ENCODE peak calls at places on chromosomes 16 and 17, in eight cellular contexts. One of them, this sample, is unnamed.

GRCh38 chr16:80547145-80547544 is 6.4 kb downstream of the DYNLRB2 start:
- DNase-seq in transverse colon: no peak
- DNase-seq in body of pancreas: no peak
- DNase-seq in stomach: no peak
- DNase-seq in A549: no peak
- DNase-seq in thyroid gland: no peak
- DNase-seq in tibial nerve: no peak
- DNase-seq in ovary: no peak
- DNase-seq in this sample: no peak

GRCh38 chr16:87747626-87748025 is 18.2 kb downstream of the KLHDC4 start:
- DNase-seq in transverse colon: no peak
- DNase-seq in tibial nerve: no peak
- DNase-seq in stomach: no peak
- DNase-seq in A549: no peak
- DNase-seq in body of pancreas: no peak
- DNase-seq in ovary: no peak
- DNase-seq in thyroid gland: no peak
- DNase-seq in this sample: no peak

GRCh38 chr17:45923511-45924268 is 29.3 kb downstream of the MAPT start:
- DNase-seq in stomach: no peak
- DNase-seq in body of pancreas: no peak
- DNase-seq in ovary: no peak
- DNase-seq in A549: no peak
- DNase-seq in thyroid gland: no peak
- DNase-seq in tibial nerve: peak; percentile 13
- DNase-seq in transverse colon: no peak
- DNase-seq in this sample: no peak

GRCh38 chr16:61926766-61927165 is 109.5 kb downstream of the CDH8 start:
- DNase-seq in transverse colon: no peak
- DNase-seq in thyroid gland: no peak
- DNase-seq in ovary: no peak
- DNase-seq in stomach: no peak
- DNase-seq in body of pancreas: no peak
- DNase-seq in A549: no peak
- DNase-seq in tibial nerve: no peak
- DNase-seq in this sample: no peak

GRCh38 chr17:30095507-30096244 is 20.9 kb upstream of the NSRP1 start:
- DNase-seq in transverse colon: no peak
- DNase-seq in tibial nerve: peak; percentile 47
- DNase-seq in stomach: no peak
- DNase-seq in body of pancreas: no peak
- DNase-seq in A549: peak; percentile 78
- DNase-seq in ovary: no peak
- DNase-seq in thyroid gland: peak; percentile 7
- DNase-seq in this sample: peak; percentile 48

GRCh38 chr17:45896803-45897693 is 2.7 kb downstream of the MAPT start:
- DNase-seq in transverse colon: no peak
- DNase-seq in body of pancreas: no peak
- DNase-seq in stomach: no peak
- DNase-seq in tibial nerve: no peak
- DNase-seq in ovary: no peak
- DNase-seq in A549: peak; percentile 63
- DNase-seq in thyroid gland: no peak
- DNase-seq in this sample: no peak

GRCh38 chr17:4788807-4789700 is at the start of gene GLTPD2:
- DNase-seq in thyroid gland: no peak
- DNase-seq in stomach: no peak
- DNase-seq in tibial nerve: no peak
- DNase-seq in A549: no peak
- DNase-seq in body of pancreas: peak; percentile 20
- DNase-seq in ovary: no peak
- DNase-seq in transverse colon: peak; percentile 19
- DNase-seq in this sample: no peak

GRCh38 chr17:37089998-37090397 is 141.2 kb downstream of the AATF start:
- DNase-seq in tibial nerve: no peak
- DNase-seq in ovary: no peak
- DNase-seq in A549: no peak
- DNase-seq in stomach: no peak
- DNase-seq in body of pancreas: no peak
- DNase-seq in thyroid gland: no peak
- DNase-seq in transverse colon: no peak
- DNase-seq in this sample: no peak

GRCh38 chr17:58308985-58309917 is 19.3 kb downstream of the TSPOAP1 start:
- DNase-seq in body of pancreas: no peak
- DNase-seq in stomach: peak; percentile 17
- DNase-seq in A549: no peak
- DNase-seq in thyroid gland: no peak
- DNase-seq in transverse colon: no peak
- DNase-seq in tibial nerve: no peak
- DNase-seq in ovary: no peak
- DNase-seq in this sample: no peak

GRCh38 chr17:35244345-35245195 is 1.7 kb downstream of the SLFN5 start:
- DNase-seq in tibial nerve: peak; percentile 85
- DNase-seq in transverse colon: peak; percentile 68
- DNase-seq in thyroid gland: peak; percentile 51
- DNase-seq in A549: peak; percentile 34
- DNase-seq in stomach: peak; percentile 66
- DNase-seq in body of pancreas: peak; percentile 38
- DNase-seq in ovary: peak; percentile 33
- DNase-seq in this sample: peak; percentile 56

GRCh38 chr17:67434061-67434525 is 57.0 kb downstream of the PITPNC1 start:
- DNase-seq in tibial nerve: peak; percentile 32
- DNase-seq in ovary: no peak
- DNase-seq in A549: no peak
- DNase-seq in body of pancreas: no peak
- DNase-seq in thyroid gland: peak; percentile 4
- DNase-seq in stomach: peak; percentile 28
- DNase-seq in transverse colon: peak; percentile 33
- DNase-seq in this sample: no peak

GRCh38 chr17:81510798-81511549 is 1.6 kb downstream of the ACTG1 start:
- DNase-seq in body of pancreas: no peak
- DNase-seq in stomach: no peak
- DNase-seq in thyroid gland: peak; percentile 26
- DNase-seq in tibial nerve: no peak
- DNase-seq in transverse colon: no peak
- DNase-seq in A549: no peak
- DNase-seq in ovary: no peak
- DNase-seq in this sample: no peak

GRCh38 chr17:69450131-69450530 is 35.6 kb downstream of the MAP2K6 start:
- DNase-seq in body of pancreas: no peak
- DNase-seq in transverse colon: no peak
- DNase-seq in A549: no peak
- DNase-seq in stomach: no peak
- DNase-seq in thyroid gland: no peak
- DNase-seq in ovary: no peak
- DNase-seq in tibial nerve: no peak
- DNase-seq in this sample: no peak

GRCh38 chr16:49638696-49639629 is 216.9 kb downstream of the ZNF423 start:
- DNase-seq in stomach: no peak
- DNase-seq in ovary: peak; percentile 63
- DNase-seq in thyroid gland: no peak
- DNase-seq in A549: no peak
- DNase-seq in transverse colon: no peak
- DNase-seq in body of pancreas: no peak
- DNase-seq in tibial nerve: no peak
- DNase-seq in this sample: no peak

GRCh38 chr16:14275934-14276333 is 204.8 kb downstream of the MRTFB start:
- DNase-seq in body of pancreas: no peak
- DNase-seq in stomach: no peak
- DNase-seq in ovary: no peak
- DNase-seq in transverse colon: no peak
- DNase-seq in A549: no peak
- DNase-seq in thyroid gland: no peak
- DNase-seq in tibial nerve: no peak
- DNase-seq in this sample: no peak

GRCh38 chr16:626787-627457 is 3.9 kb upstream of the WFIKKN1 start:
- DNase-seq in thyroid gland: no peak
- DNase-seq in ovary: peak; percentile 89
- DNase-seq in stomach: no peak
- DNase-seq in tibial nerve: no peak
- DNase-seq in transverse colon: no peak
- DNase-seq in body of pancreas: peak; percentile 13
- DNase-seq in A549: peak; percentile 97
- DNase-seq in this sample: no peak

GRCh38 chr16:49521706-49522325 is 148.2 kb downstream of the C16orf78 start:
- DNase-seq in tibial nerve: no peak
- DNase-seq in body of pancreas: no peak
- DNase-seq in A549: no peak
- DNase-seq in thyroid gland: no peak
- DNase-seq in stomach: no peak
- DNase-seq in ovary: no peak
- DNase-seq in transverse colon: no peak
- DNase-seq in this sample: no peak

GRCh38 chr16:21159281-21159951 is 942 bp downstream of the LDAF1 start:
- DNase-seq in body of pancreas: peak; percentile 73
- DNase-seq in thyroid gland: peak; percentile 78
- DNase-seq in stomach: peak; percentile 67
- DNase-seq in transverse colon: peak; percentile 63
- DNase-seq in tibial nerve: peak; percentile 10
- DNase-seq in A549: no peak
- DNase-seq in ovary: peak; percentile 40
- DNase-seq in this sample: peak; percentile 31

GRCh38 chr17:50276588-50277356 is 2.5 kb downstream of the TMEM92 start:
- DNase-seq in transverse colon: no peak
- DNase-seq in thyroid gland: no peak
- DNase-seq in A549: no peak
- DNase-seq in body of pancreas: no peak
- DNase-seq in stomach: no peak
- DNase-seq in tibial nerve: no peak
- DNase-seq in ovary: no peak
- DNase-seq in this sample: no peak

GRCh38 chr16:12898556-12898955 is 2.8 kb upstream of the SHISA9 start:
- DNase-seq in body of pancreas: no peak
- DNase-seq in transverse colon: no peak
- DNase-seq in stomach: no peak
- DNase-seq in ovary: no peak
- DNase-seq in A549: no peak
- DNase-seq in tibial nerve: no peak
- DNase-seq in thyroid gland: no peak
- DNase-seq in this sample: no peak

GRCh38 chr17:47789611-47790520 is 31.7 kb downstream of the OSBPL7 start:
- DNase-seq in stomach: peak; percentile 62
- DNase-seq in transverse colon: peak; percentile 49
- DNase-seq in thyroid gland: peak; percentile 50
- DNase-seq in A549: peak; percentile 92
- DNase-seq in body of pancreas: peak; percentile 67
- DNase-seq in ovary: no peak
- DNase-seq in tibial nerve: peak; percentile 19
- DNase-seq in this sample: peak; percentile 24

GRCh38 chr16:89564476-89565255 is 4.2 kb downstream of the RPL13 start:
- DNase-seq in ovary: no peak
- DNase-seq in A549: no peak
- DNase-seq in tibial nerve: no peak
- DNase-seq in thyroid gland: no peak
- DNase-seq in stomach: no peak
- DNase-seq in transverse colon: peak; percentile 33
- DNase-seq in body of pancreas: no peak
- DNase-seq in this sample: no peak
- TF ChIP-seq POLR2A in ovary: no peak
- TF ChIP-seq POLR2A in A549: peak; percentile 22
- TF ChIP-seq POLR2A in tibial nerve: no peak
- TF ChIP-seq POLR2A in thyroid gland: no peak
- TF ChIP-seq POLR2A in stomach: no peak
- TF ChIP-seq POLR2A in transverse colon: no peak
- TF ChIP-seq POLR2A in body of pancreas: no peak
- TF ChIP-seq POLR2A in this sample: peak; percentile 62

DNA sequence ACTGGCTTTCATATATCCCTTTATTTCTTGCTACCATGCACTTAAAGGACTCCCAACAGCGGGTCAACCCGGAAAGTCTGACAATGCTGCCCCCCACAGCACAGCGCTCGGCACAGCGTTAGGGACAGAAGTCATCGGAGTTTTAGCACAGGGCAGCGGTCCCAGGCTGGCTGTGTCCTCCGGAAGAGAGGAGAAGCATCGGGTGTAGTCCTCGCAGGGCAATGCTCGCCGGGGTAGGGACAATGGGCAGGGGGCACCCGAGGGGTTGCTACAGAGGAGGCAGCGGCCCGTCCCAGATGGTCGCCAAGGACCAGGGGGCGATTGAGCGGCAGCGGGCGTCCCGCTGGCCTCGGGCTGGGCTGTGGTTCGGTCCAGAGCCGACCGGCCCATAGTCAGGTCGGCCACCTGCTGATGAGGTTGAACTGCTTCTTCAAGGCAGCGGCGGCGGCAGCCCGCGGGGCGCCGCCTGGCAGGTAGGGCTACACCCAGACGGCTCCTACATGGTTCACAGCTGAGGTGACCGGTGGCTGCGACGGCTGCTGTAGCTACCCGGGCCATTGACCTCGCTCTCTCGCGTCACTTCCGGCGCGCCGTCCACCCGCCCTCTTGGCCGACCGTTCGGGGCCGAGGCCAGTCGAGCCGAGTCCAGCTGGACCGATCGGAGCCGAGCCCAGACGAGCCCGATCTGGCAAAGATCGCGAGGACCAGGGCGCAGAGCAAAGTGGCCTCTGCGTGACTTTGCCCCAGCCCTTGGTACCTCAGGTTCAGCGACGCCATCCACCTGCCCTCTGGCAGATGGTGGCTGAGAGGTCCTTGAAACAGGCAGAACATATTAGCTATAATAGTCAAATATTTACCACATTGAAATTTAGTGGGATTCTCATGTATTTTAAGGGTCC is 4.7 kb upstream of the LCMT1 start:
- DNase-seq in thyroid gland: peak; percentile 97
- DNase-seq in A549: peak; percentile 92
- DNase-seq in stomach: peak; percentile 97
- DNase-seq in ovary: peak; percentile 91
- DNase-seq in tibial nerve: peak; percentile 90
- DNase-seq in transverse colon: peak; percentile 96
- DNase-seq in body of pancreas: peak; percentile 96
- DNase-seq in this sample: peak; percentile 95
- TF ChIP-seq POLR2A in thyroid gland: no peak
- TF ChIP-seq POLR2A in A549: peak; percentile 90
- TF ChIP-seq POLR2A in stomach: peak; percentile 40
- TF ChIP-seq POLR2A in ovary: peak; percentile 55
- TF ChIP-seq POLR2A in tibial nerve: no peak
- TF ChIP-seq POLR2A in transverse colon: peak; percentile 88
- TF ChIP-seq POLR2A in body of pancreas: peak; percentile 82
- TF ChIP-seq POLR2A in this sample: peak; percentile 93

GRCh38 chr17:49193513-49194296 is 16.7 kb downstream of the GNGT2 start:
- DNase-seq in body of pancreas: peak; percentile 37
- DNase-seq in tibial nerve: peak; percentile 62
- DNase-seq in transverse colon: peak; percentile 70
- DNase-seq in thyroid gland: peak; percentile 88
- DNase-seq in ovary: peak; percentile 74
- DNase-seq in A549: peak; percentile 91
- DNase-seq in stomach: peak; percentile 43
- DNase-seq in this sample: peak; percentile 61
- TF ChIP-seq POLR2A in body of pancreas: no peak
- TF ChIP-seq POLR2A in tibial nerve: no peak
- TF ChIP-seq POLR2A in transverse colon: no peak
- TF ChIP-seq POLR2A in thyroid gland: no peak
- TF ChIP-seq POLR2A in ovary: peak; percentile 50
- TF ChIP-seq POLR2A in A549: peak; percentile 34
- TF ChIP-seq POLR2A in stomach: no peak
- TF ChIP-seq POLR2A in this sample: peak; percentile 21

GRCh38 chr16:56450901-56451752 is at the start of the genes NUDT21 and OGFOD1:
- DNase-seq in body of pancreas: peak; percentile 95
- DNase-seq in tibial nerve: peak; percentile 93
- DNase-seq in stomach: peak; percentile 94
- DNase-seq in ovary: peak; percentile 90
- DNase-seq in thyroid gland: peak; percentile 96
- DNase-seq in A549: peak; percentile 100
- DNase-seq in transverse colon: peak; percentile 95
- DNase-seq in this sample: peak; percentile 98
- TF ChIP-seq POLR2A in body of pancreas: peak; percentile 42
- TF ChIP-seq POLR2A in tibial nerve: peak; percentile 42
- TF ChIP-seq POLR2A in stomach: no peak
- TF ChIP-seq POLR2A in ovary: peak; percentile 56
- TF ChIP-seq POLR2A in thyroid gland: no peak
- TF ChIP-seq POLR2A in A549: peak; percentile 57
- TF ChIP-seq POLR2A in transverse colon: peak; percentile 75
- TF ChIP-seq POLR2A in this sample: peak; percentile 93

GRCh38 chr17:39997543-39997942 is 16.9 kb downstream of the PSMD3 start:
- DNase-seq in A549: no peak
- DNase-seq in ovary: no peak
- DNase-seq in thyroid gland: no peak
- DNase-seq in transverse colon: no peak
- DNase-seq in stomach: no peak
- DNase-seq in tibial nerve: no peak
- DNase-seq in body of pancreas: no peak
- DNase-seq in this sample: no peak
- TF ChIP-seq POLR2A in A549: no peak
- TF ChIP-seq POLR2A in ovary: no peak
- TF ChIP-seq POLR2A in thyroid gland: no peak
- TF ChIP-seq POLR2A in transverse colon: no peak
- TF ChIP-seq POLR2A in stomach: no peak
- TF ChIP-seq POLR2A in tibial nerve: no peak
- TF ChIP-seq POLR2A in body of pancreas: no peak
- TF ChIP-seq POLR2A in this sample: no peak